ENCODE peak calls at places on chromosomes 6 and 20, in eight cellular contexts. W, V, T, O, M, I, E and S are unnamed samples.

GRCh38 chr20:19992996-19993908 is 23.9 kb upstream of the NAA20 start:
- DNase-seq in I (peak; percentile 88), V (peak; percentile 91), E (peak; percentile 90), M (peak; percentile 73), O (peak; percentile 90), W (peak; percentile 86), T (peak; percentile 94), S (peak; percentile 88)

GRCh38 chr20:9514461-9515210 is at the start of gene LAMP5:
- DNase-seq in W (peak; percentile 33), V (peak; percentile 75), T (peak; percentile 11), E (no peak), I (peak; percentile 29), M (no peak), O (no peak), S (peak; percentile 3)

GRCh38 chr20:44911264-44911921 is 1.5 kb downstream of the PABPC1L start:
- DNase-seq in I (peak; percentile 27), W (peak; percentile 70), M (peak; percentile 5), T (peak; percentile 29), O (peak; percentile 97), E (no peak), V (peak; percentile 66), S (peak; percentile 71)

GRCh38 chr6:168887621-168888020 is 366.0 kb downstream of the THBS2 start:
- DNase-seq in E (no peak), W (no peak), V (no peak), O (no peak), T (no peak), I (no peak), M (no peak), S (no peak)

GRCh38 chr20:2805682-2806350 is 5.4 kb upstream of the CPXM1 start:
- DNase-seq in V (no peak), I (no peak), M (no peak), T (no peak), O (no peak), E (no peak), W (no peak), S (no peak)

GRCh38 chr6:20647585-20647984 is 113.3 kb downstream of the CDKAL1 start:
- DNase-seq in O (no peak), V (no peak), M (no peak), E (no peak), T (no peak), I (no peak), W (no peak), S (no peak)

GRCh38 chr6:136774228-136775041 is 17.8 kb downstream of the MAP3K5 start:
- DNase-seq in M (no peak), V (peak; percentile 87), E (no peak), O (no peak), I (no peak), W (peak; percentile 83), T (peak; percentile 81), S (peak; percentile 88)

GRCh38 chr20:3093861-3094361 is 9.4 kb upstream of the AVP start:
- DNase-seq in T (no peak), O (no peak), V (no peak), M (no peak), W (no peak), I (no peak), E (no peak), S (no peak)

GRCh38 chr6:162123797-162124196 is 603.8 kb downstream of the PRKN start:
- DNase-seq in T (no peak), V (peak; percentile 29), W (peak; percentile 69), O (no peak), I (no peak), M (no peak), E (no peak), S (peak; percentile 14)

GRCh38 chr20:829531-829930 is 4.0 kb upstream of the FAM110A start:
- DNase-seq in V (no peak), E (no peak), T (peak; percentile 92), O (no peak), I (peak; percentile 22), W (peak; percentile 20), M (no peak), S (no peak)

GRCh38 chr20:25309395-25310267 is 61.7 kb downstream of the PYGB start:
- DNase-seq in O (no peak), E (peak; percentile 62), T (peak; percentile 86), M (no peak), V (peak; percentile 93), I (peak; percentile 87), W (peak; percentile 91), S (peak; percentile 89)

GRCh38 chr6:127079681-127080080 is 38.8 kb upstream of the RSPO3 start:
- DNase-seq in W (no peak), E (no peak), V (no peak), I (no peak), T (no peak), M (no peak), O (no peak), S (no peak)

GRCh38 chr6:1636272-1636825 is 26.6 kb downstream of the FOXC1 start:
- DNase-seq in T (no peak), W (no peak), I (no peak), E (no peak), V (no peak), O (no peak), M (no peak), S (no peak)

GRCh38 chr6:110341671-110342304 is 16.4 kb downstream of the METTL24 start:
- DNase-seq in E (no peak), I (peak; percentile 39), M (no peak), O (peak; percentile 58), V (peak; percentile 16), W (peak; percentile 68), T (no peak), S (peak; percentile 30)

GRCh38 chr6:34519971-34520644 is 36.0 kb downstream of the SPDEF start:
- DNase-seq in E (no peak), T (no peak), V (no peak), O (no peak), W (no peak), M (no peak), I (no peak), S (no peak)

GRCh38 chr20:19823971-19824370 is 65.9 kb downstream of the RIN2 start:
- DNase-seq in M (no peak), O (no peak), I (no peak), E (no peak), W (no peak), V (no peak), T (no peak), S (no peak)

GRCh38 chr6:19838442-19839236 is 1.5 kb downstream of the ID4 start:
- DNase-seq in I (no peak), V (peak; percentile 47), O (no peak), M (no peak), E (no peak), T (peak; percentile 21), W (peak; percentile 23), S (peak; percentile 19)

GRCh38 chr6:44176935-44177509 is 18.4 kb downstream of the CAPN11 start:
- DNase-seq in M (no peak), E (no peak), I (no peak), O (no peak), T (no peak), V (no peak), W (no peak), S (no peak)

GRCh38 chr6:13511913-13512717 is 24.7 kb upstream of the GFOD1 start:
- DNase-seq in M (no peak), O (no peak), I (no peak), V (peak; percentile 9), W (peak; percentile 40), E (no peak), T (no peak), S (no peak)

GRCh38 chr20:59284470-59284869 is 15.9 kb upstream of the EDN3 start:
- DNase-seq in O (no peak), E (no peak), I (no peak), T (no peak), M (no peak), W (no peak), V (no peak), S (no peak)

GRCh38 chr20:56400001-56400640 is 7.7 kb downstream of the CSTF1 start:
- DNase-seq in W (peak; percentile 93), E (peak; percentile 46), I (peak; percentile 77), V (peak; percentile 91), O (peak; percentile 66), M (peak; percentile 80), T (peak; percentile 80), S (peak; percentile 89)

GRCh38 chr20:35947489-35947888 is 6.8 kb downstream of the SCAND1 start:
- DNase-seq in W (peak; percentile 50), M (no peak), T (peak; percentile 8), I (no peak), V (peak; percentile 13), O (peak; percentile 70), E (no peak), S (peak; percentile 27)
- TF ChIP-seq CTCF in W (peak; percentile 62), M (peak; percentile 46), T (peak; percentile 32), I (peak; percentile 64), V (peak; percentile 34), O (peak; percentile 68), E (peak; percentile 52), S (peak; percentile 37)

DNA sequence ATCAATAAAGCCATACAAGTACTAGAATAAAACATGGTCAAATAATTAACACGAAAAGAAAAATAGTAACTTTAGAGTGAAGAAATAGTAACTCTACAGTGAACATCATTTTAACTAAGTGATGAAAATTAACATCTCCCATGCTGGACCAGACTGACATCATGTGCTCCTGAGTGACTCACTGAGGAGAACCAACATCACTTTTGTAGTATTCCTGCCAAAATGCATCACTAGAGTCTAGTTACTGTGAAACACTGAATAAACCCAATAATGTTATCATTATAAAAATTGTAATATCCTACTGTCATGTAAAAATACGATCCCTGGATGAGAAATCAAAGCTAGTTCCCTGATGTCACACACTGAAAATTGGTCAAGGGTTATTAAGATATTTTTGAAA is 361.3 kb downstream of the CD109 start:
- DNase-seq in V (peak; percentile 35), E (no peak), M (no peak), O (no peak), W (no peak), T (no peak), I (no peak), S (no peak)
- H3K4me3 ChIP-seq in V (no peak overlapping the region), E (no peak overlapping the region), M (no peak overlapping the region), O (no peak overlapping the region), W (no peak overlapping the region), T (no peak overlapping the region), I (no peak overlapping the region), S (no peak overlapping the region)

DNA sequence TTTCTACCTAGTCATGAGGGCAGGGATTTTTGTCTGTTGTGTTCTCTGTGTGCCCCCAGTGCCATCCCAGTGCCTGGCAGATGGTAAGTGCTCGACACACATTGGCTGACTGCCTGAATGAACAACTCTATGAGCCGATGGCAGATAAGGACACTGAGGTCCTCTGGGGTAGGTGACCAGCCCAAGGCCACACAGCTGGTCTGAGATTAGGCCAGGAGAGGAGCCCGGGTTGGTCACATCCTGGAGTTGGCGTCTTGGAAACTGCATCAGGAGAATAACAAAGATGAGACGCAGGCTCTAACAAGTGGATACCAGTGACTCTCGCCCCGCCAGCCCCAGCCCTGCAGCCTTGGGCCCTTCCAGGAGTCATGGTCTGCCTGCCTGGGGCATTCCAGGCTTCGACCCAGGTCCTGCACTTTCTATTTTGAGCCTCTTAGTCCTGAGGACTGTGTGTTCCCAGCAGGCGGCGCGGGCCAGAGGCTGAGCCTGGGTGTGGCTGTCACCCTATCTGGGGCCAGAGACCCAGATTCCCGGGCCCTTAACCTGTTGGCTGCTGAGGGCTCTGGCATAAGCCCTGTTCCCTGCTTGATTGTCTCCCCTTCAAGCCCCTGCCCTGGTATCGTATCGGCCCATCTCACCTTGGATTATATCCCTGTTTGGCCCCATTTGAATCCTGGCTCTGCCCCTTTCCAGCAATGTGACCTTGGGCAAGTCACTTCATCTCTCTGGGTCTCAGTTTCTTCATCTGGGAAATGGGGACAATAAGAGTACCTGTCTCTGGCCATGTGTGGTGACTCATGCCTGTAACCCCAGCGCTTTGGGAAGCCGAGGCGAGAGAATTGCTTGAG is 88.3 kb downstream of the CEBPB start:
- DNase-seq in M (no peak), I (no peak), W (peak; percentile 28), T (peak; percentile 49), V (peak; percentile 79), O (peak; percentile 82), E (no peak), S (peak; percentile 58)
- TF ChIP-seq CTCF in M (no peak), I (peak; percentile 43), W (peak; percentile 33), T (peak; percentile 49), V (peak; percentile 16), O (peak; percentile 49), E (no peak), S (peak; percentile 47)

GRCh38 chr6:25034477-25034876 is 98.7 kb upstream of the RIPOR2 start:
- DNase-seq in O (no peak), M (no peak), I (no peak), W (no peak), E (no peak), V (no peak), T (no peak), S (no peak)
- H3K4me3 ChIP-seq in O (no peak overlapping the region), M (no peak overlapping the region), I (no peak overlapping the region), W (no peak overlapping the region), E (no peak overlapping the region), V (no peak overlapping the region), T (no peak overlapping the region), S (no peak overlapping the region)